ENCODE peak calls at places on chromosomes 4 and X, in four cellular contexts. One of them, this sample, is unnamed.

GRCh38 chr4:8403173-8403753 is 37.3 kb downstream of the ACOX3 start:
- DNase-seq in suprapubic skin: peak
- DNase-seq in A549: peak
- DNase-seq in adrenal gland: peak
- DNase-seq in this sample: no peak

GRCh38 chr4:30776921-30777415 is 56.8 kb downstream of the PCDH7 start:
- DNase-seq in adrenal gland: no peak
- DNase-seq in suprapubic skin: no peak
- DNase-seq in A549: no peak
- DNase-seq in this sample: no peak

GRCh38 chr4:38530486-38530885 is 133.5 kb upstream of the KLF3 start:
- DNase-seq in A549: no peak
- DNase-seq in adrenal gland: no peak
- DNase-seq in suprapubic skin: no peak
- DNase-seq in this sample: no peak

GRCh38 chr4:175330652-175331051 is 412.5 kb downstream of the ADAM29 start:
- DNase-seq in suprapubic skin: no peak
- DNase-seq in A549: peak
- DNase-seq in adrenal gland: no peak
- DNase-seq in this sample: no peak

GRCh38 chrX:112759512-112759911 is 79.8 kb upstream of the LHFPL1 start:
- DNase-seq in adrenal gland: no peak
- DNase-seq in suprapubic skin: no peak
- DNase-seq in A549: no peak
- DNase-seq in this sample: no peak

GRCh38 chrX:153507484-153508178 is 9.8 kb upstream of the ATP2B3 start:
- DNase-seq in adrenal gland: peak
- DNase-seq in suprapubic skin: peak
- DNase-seq in A549: peak
- DNase-seq in this sample: no peak

GRCh38 chrX:54560411-54560810 is 30.4 kb downstream of the GNL3L start:
- DNase-seq in suprapubic skin: no peak
- DNase-seq in A549: no peak
- DNase-seq in adrenal gland: no peak
- DNase-seq in this sample: no peak

GRCh38 chr4:169621754-169622481 is 1.5 kb downstream of the CLCN3 start:
- DNase-seq in A549: peak
- DNase-seq in adrenal gland: no peak
- DNase-seq in suprapubic skin: no peak
- DNase-seq in this sample: no peak

GRCh38 chrX:30489323-30489722 is 88.2 kb downstream of the TASL start:
- DNase-seq in suprapubic skin: no peak
- DNase-seq in A549: peak
- DNase-seq in adrenal gland: no peak
- DNase-seq in this sample: no peak

GRCh38 chrX:38192007-38192625 is 28.6 kb downstream of the SRPX start:
- DNase-seq in adrenal gland: peak
- DNase-seq in suprapubic skin: no peak
- DNase-seq in A549: peak
- DNase-seq in this sample: no peak
- TF ChIP-seq CTCF in adrenal gland: peak
- TF ChIP-seq CTCF in suprapubic skin: no peak
- TF ChIP-seq CTCF in A549: peak
- TF ChIP-seq CTCF in this sample: peak

DNA sequence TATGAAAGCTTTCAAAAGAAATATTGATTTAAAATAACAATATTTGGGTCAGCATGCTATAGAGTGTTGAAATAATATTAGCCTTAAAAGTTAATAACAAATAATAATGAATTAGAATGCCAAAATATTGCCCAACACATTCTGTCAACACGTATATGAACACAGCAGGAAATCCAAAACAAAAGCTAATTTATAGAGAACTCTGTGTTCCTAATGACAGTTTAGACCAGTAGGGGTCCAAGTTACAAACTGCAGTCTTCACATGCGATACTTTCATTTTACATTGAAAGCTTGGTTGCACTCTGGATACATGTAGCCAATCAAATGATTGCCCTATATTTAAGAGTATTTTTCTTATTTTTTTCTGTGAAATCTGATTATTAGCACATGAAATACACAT is 274.4 kb downstream of the DCTD start:
- DNase-seq in suprapubic skin: no peak
- DNase-seq in adrenal gland: no peak
- DNase-seq in A549: peak
- DNase-seq in this sample: no peak
- TF ChIP-seq CTCF in suprapubic skin: no peak
- TF ChIP-seq CTCF in adrenal gland: no peak
- TF ChIP-seq CTCF in A549: no peak
- TF ChIP-seq CTCF in this sample: no peak

GRCh38 chr4:16505726-16506125 is 279.5 kb upstream of the TAPT1 start:
- DNase-seq in suprapubic skin: no peak
- DNase-seq in adrenal gland: no peak
- DNase-seq in A549: no peak
- DNase-seq in this sample: no peak

GRCh38 chr4:16513876-16514275 is 287.6 kb upstream of the TAPT1 start:
- DNase-seq in A549: no peak
- DNase-seq in adrenal gland: no peak
- DNase-seq in suprapubic skin: no peak
- DNase-seq in this sample: no peak

DNA sequence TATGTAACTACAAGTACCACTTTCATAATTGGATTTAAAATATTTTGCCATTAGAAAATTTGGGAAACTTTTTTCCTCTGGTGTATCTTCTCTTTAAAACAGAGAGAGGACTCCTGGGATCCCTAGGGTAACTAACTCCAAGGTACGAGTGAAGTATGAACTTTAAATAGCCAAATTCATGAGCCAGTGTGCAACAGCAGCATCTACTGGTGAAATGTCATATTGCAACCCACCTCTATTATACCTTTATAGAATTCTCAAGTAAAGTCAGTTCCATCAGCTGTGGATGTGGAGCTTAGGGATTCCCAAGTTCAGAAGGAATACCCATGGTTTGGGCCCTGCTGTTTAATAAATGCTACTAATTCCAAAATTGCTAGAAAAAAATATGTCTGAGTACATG is 282.7 kb upstream of the TAPT1 start:
- DNase-seq in suprapubic skin: no peak
- DNase-seq in adrenal gland: no peak
- DNase-seq in A549: peak
- DNase-seq in this sample: no peak
- TF ChIP-seq CTCF in suprapubic skin: no peak
- TF ChIP-seq CTCF in adrenal gland: peak
- TF ChIP-seq CTCF in A549: no peak
- TF ChIP-seq CTCF in this sample: no peak

GRCh38 chrX:23554304-23554703 is 113.0 kb upstream of the PRDX4 start:
- DNase-seq in A549: peak
- DNase-seq in adrenal gland: no peak
- DNase-seq in suprapubic skin: no peak
- DNase-seq in this sample: no peak

GRCh38 chrX:23557070-23557469 is 110.2 kb upstream of the PRDX4 start:
- DNase-seq in adrenal gland: no peak
- DNase-seq in suprapubic skin: no peak
- DNase-seq in A549: peak
- DNase-seq in this sample: no peak

DNA sequence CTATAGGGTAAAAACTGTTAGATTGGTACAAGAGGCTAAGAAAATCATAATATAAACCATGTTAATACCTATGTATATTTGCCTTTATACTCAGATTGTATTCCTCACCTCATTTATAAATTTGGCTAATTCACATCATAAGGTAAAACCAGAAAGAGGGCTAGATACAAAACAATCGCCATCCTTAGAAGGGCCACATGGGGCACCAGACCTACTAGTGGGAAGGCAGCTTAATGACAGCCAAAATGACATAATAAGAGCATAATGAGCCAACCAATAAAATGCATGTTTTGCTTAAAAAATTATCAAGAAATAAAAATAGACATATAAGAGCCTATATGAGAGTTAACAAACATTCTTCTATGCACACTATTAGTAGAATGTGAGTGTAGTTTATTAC is 107.3 kb upstream of the PRDX4 start:
- DNase-seq in adrenal gland: no peak
- DNase-seq in A549: no peak
- DNase-seq in suprapubic skin: no peak
- DNase-seq in this sample: no peak
- TF ChIP-seq CTCF in adrenal gland: no peak
- TF ChIP-seq CTCF in A549: no peak
- TF ChIP-seq CTCF in suprapubic skin: no peak
- TF ChIP-seq CTCF in this sample: no peak

GRCh38 chr4:52661966-52662705 is 3.0 kb upstream of the USP46 start:
- DNase-seq in suprapubic skin: no peak
- DNase-seq in adrenal gland: no peak
- DNase-seq in A549: no peak
- DNase-seq in this sample: no peak

GRCh38 chr4:52664479-52664878 is 5.4 kb upstream of the USP46 start:
- DNase-seq in adrenal gland: no peak
- DNase-seq in suprapubic skin: no peak
- DNase-seq in A549: no peak
- DNase-seq in this sample: no peak

GRCh38 chr4:52670121-52670520 is 11.0 kb upstream of the USP46 start:
- DNase-seq in A549: no peak
- DNase-seq in suprapubic skin: no peak
- DNase-seq in adrenal gland: no peak
- DNase-seq in this sample: no peak

GRCh38 chr4:52660643-52661042 is 1.5 kb upstream of the USP46 start:
- DNase-seq in A549: no peak
- DNase-seq in adrenal gland: no peak
- DNase-seq in suprapubic skin: no peak
- DNase-seq in this sample: no peak

GRCh38 chr4:52665592-52665991 is 6.5 kb upstream of the USP46 start:
- DNase-seq in adrenal gland: no peak
- DNase-seq in suprapubic skin: no peak
- DNase-seq in A549: peak
- DNase-seq in this sample: no peak
- TF ChIP-seq CTCF in adrenal gland: peak
- TF ChIP-seq CTCF in suprapubic skin: no peak
- TF ChIP-seq CTCF in A549: no peak
- TF ChIP-seq CTCF in this sample: peak

GRCh38 chr4:4518747-4519146 is 23.1 kb downstream of the STX18 start:
- DNase-seq in adrenal gland: no peak
- DNase-seq in A549: no peak
- DNase-seq in suprapubic skin: no peak
- DNase-seq in this sample: no peak

GRCh38 chr4:4524364-4524763 is 17.5 kb downstream of the STX18 start:
- DNase-seq in A549: no peak
- DNase-seq in suprapubic skin: no peak
- DNase-seq in adrenal gland: no peak
- DNase-seq in this sample: no peak

GRCh38 chr4:4521767-4522166 is 20.1 kb downstream of the STX18 start:
- DNase-seq in suprapubic skin: no peak
- DNase-seq in adrenal gland: no peak
- DNase-seq in A549: no peak
- DNase-seq in this sample: no peak

GRCh38 chr4:4521069-4521468 is 20.8 kb downstream of the STX18 start:
- DNase-seq in adrenal gland: no peak
- DNase-seq in suprapubic skin: no peak
- DNase-seq in A549: no peak
- DNase-seq in this sample: no peak

GRCh38 chr4:4519296-4519898 is 22.5 kb downstream of the STX18 start:
- DNase-seq in A549: peak
- DNase-seq in suprapubic skin: no peak
- DNase-seq in adrenal gland: no peak
- DNase-seq in this sample: no peak
- TF ChIP-seq CTCF in A549: peak
- TF ChIP-seq CTCF in suprapubic skin: no peak
- TF ChIP-seq CTCF in adrenal gland: peak
- TF ChIP-seq CTCF in this sample: peak

DNA sequence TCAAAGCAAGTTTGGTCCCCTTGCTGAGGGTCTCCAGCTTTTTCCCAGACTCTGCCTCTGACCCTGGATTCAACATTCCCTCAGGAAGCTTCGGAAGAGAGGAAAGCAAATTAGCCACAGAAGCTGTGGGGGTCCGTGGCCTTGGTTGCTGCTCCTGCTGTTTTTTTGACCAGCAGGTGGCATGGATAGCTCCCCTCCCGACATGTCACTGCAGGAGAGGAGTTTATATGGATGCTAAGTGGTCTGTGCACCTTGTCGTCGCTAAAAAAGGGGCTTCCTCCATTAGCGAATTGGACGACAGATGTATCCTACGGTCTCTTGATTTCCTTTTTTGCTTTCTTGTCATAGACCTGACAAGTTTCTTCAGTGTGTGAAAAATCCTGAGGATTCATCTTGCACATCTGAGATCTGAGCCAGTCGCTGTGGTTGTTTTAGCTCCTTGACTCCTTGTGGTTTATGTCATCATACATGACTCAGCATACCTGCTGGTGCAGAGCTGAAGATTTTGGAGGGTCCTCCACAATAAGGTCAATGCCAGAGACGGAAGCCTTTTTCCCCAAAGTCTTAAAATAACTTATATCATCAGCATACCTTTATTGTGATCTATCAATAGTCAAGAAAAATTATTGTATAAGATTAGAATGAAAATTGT is 70.2 kb downstream of the CD38 start:
- DNase-seq in A549: no peak
- DNase-seq in adrenal gland: no peak
- DNase-seq in suprapubic skin: no peak
- DNase-seq in this sample: no peak
- TF ChIP-seq CTCF in A549: no peak
- TF ChIP-seq CTCF in adrenal gland: no peak
- TF ChIP-seq CTCF in suprapubic skin: no peak
- TF ChIP-seq CTCF in this sample: peak